ENCODE peak calls at places on chromosomes 2 and 18, in four cellular contexts. M is Kasumi-1; L is stimulated activated CD4-positive, alpha-beta T cell treated with anti-CD3 and anti-CD28 coated beads, Interleukin-1b, Interleukin-23, amount 100 ng/mL, for 1 hour; Z is HTR-8/SVneo. G is an unnamed sample.
A peak's percentile ranks its signal among the peaks of the same experiment; 100 is the strongest.

GRCh38 chr2:218671077-218671653 is 637 bp downstream of the RNF25 start:
- DNase-seq in M (no peak), L (no peak), Z (peak; percentile 19), G (no peak)

GRCh38 chr2:237033536-237034060 is 52.1 kb upstream of the COPS8 start:
- DNase-seq in M (no peak), L (no peak), Z (no peak), G (no peak)

GRCh38 chr2:234836251-234836650 is 115.6 kb upstream of the SH3BP4 start:
- DNase-seq in M (no peak), L (no peak), Z (no peak), G (no peak)

GRCh38 chr2:94762600-94762999 is 108.6 kb upstream of the TEKT4 start:
- DNase-seq in M (no peak), L (no peak), Z (no peak), G (no peak)

GRCh38 chr2:96320326-96321229 is 4.5 kb upstream of the ITPRIPL1 start:
- DNase-seq in M (no peak), L (no peak), Z (no peak), G (no peak)

GRCh38 chr2:240559271-240559670 is 886 bp upstream of the DUSP28 start:
- DNase-seq in M (no peak), L (no peak), Z (no peak), G (no peak)

GRCh38 chr2:27152796-27153464 is 4.1 kb downstream of the TCF23 start:
- DNase-seq in M (no peak), L (no peak), Z (peak; percentile 40), G (no peak)

GRCh38 chr18:51486735-51487366 is 289.4 kb upstream of the MEX3C start:
- DNase-seq in M (no peak), L (no peak), Z (no peak), G (no peak)

GRCh38 chr2:84840306-84840705 is 40.6 kb downstream of the TRABD2A start:
- DNase-seq in M (no peak), L (no peak), Z (peak; percentile 25), G (no peak)

GRCh38 chr2:64685430-64685829 is 31.7 kb upstream of the SERTAD2 start:
- DNase-seq in M (no peak), L (no peak), Z (no peak), G (no peak)

GRCh38 chr2:217826505-217826904 is 176.3 kb downstream of the TNS1 start:
- DNase-seq in M (no peak), L (no peak), Z (no peak), G (no peak)

GRCh38 chr2:233353769-233354499 is at the start of gene DGKD:
- DNase-seq in M (peak; percentile 7), L (peak; percentile 48), Z (peak; percentile 59), G (no peak)

GRCh38 chr2:233473878-233474277 is 92.7 kb downstream of the USP40 start:
- DNase-seq in M (no peak), L (no peak), Z (no peak), G (no peak)

GRCh38 chr2:196677404-196677803 is 37.9 kb downstream of the CCDC150 start:
- DNase-seq in M (no peak), L (no peak), Z (no peak), G (no peak)

GRCh38 chr18:9849407-9849961 is 36.3 kb upstream of the TXNDC2 start:
- DNase-seq in M (peak; percentile 89), L (no peak), Z (no peak), G (no peak)

GRCh38 chr2:189318761-189319160 is 122.5 kb upstream of the WDR75 start:
- DNase-seq in M (no peak), L (no peak), Z (no peak), G (no peak)

GRCh38 chr2:71464389-71464788 is 11.0 kb downstream of the DYSF start:
- DNase-seq in M (no peak), L (no peak), Z (no peak), G (no peak)

GRCh38 chr2:134682726-134683125 is 36.1 kb downstream of the TMEM163 start:
- DNase-seq in M (no peak), L (no peak), Z (no peak), G (no peak)

GRCh38 chr2:135965756-135966155 is 19.7 kb downstream of the DARS1 start:
- DNase-seq in M (no peak), L (no peak), Z (no peak), G (no peak)

GRCh38 chr2:12765203-12765602 is 48.5 kb downstream of the TRIB2 start:
- DNase-seq in M (no peak), L (no peak), Z (no peak), G (no peak)

GRCh38 chr18:57715671-57716070 is 87.4 kb downstream of the ATP8B1 start:
- DNase-seq in M (no peak), L (no peak), Z (no peak), G (no peak)

GRCh38 chr2:164023896-164024295 is 288.1 kb upstream of the FIGN start:
- DNase-seq in M (no peak), L (no peak), Z (no peak), G (no peak)

GRCh38 chr18:63679820-63680606 is 18.3 kb upstream of the SERPINB3 start:
- DNase-seq in M (no peak), L (no peak), Z (no peak), G (no peak)

GRCh38 chr18:49920731-49921130 is 107.4 kb upstream of the ACAA2 start:
- DNase-seq in M (no peak), L (no peak), Z (no peak), G (no peak)

GRCh38 chr2:10057231-10058107 is 14.1 kb downstream of the KLF11 start:
- DNase-seq in M (no peak), L (no peak), Z (peak; percentile 79), G (no peak)

GRCh38 chr18:46771141-46771540 is 14.3 kb upstream of the ST8SIA5 start:
- DNase-seq in M (no peak), L (no peak), Z (no peak), G (no peak)

GRCh38 chr18:10371165-10371564 is 83.3 kb upstream of the APCDD1 start:
- DNase-seq in M (no peak), L (no peak), Z (no peak), G (no peak)

GRCh38 chr2:128108166-128108565 is 17.2 kb downstream of the UGGT1 start:
- DNase-seq in M (no peak), L (no peak), Z (no peak), G (no peak)

GRCh38 chr2:233098615-233099014 is 38.5 kb downstream of the INPP5D start:
- DNase-seq in M (no peak), L (no peak), Z (peak; percentile 21), G (no peak)

G was measured in esophagus squamous epithelium.